ENCODE peak calls at places on chromosome 14, in eight cellular contexts. C is lung, V is AG04450, A is thoracic aorta, R is gastrocnemius medialis, M is SK-N-SH, G is coronary artery, S is thyroid gland. Y is an unnamed sample.

GRCh38 chr14:29518335-29518734 is 409.3 kb downstream of the PRKD1 start:
- DNase-seq in S (no peak), C (no peak), V (no peak), A (no peak), G (no peak), M (no peak), R (no peak), Y (no peak)

GRCh38 chr14:100402631-100403030 is 79.5 kb downstream of the SLC25A47 start:
- DNase-seq in V (no peak), A (no peak), G (no peak), R (no peak), S (no peak), M (no peak), C (no peak), Y (no peak)

GRCh38 chr14:81314443-81315175 is 85.5 kb downstream of the STON2 start:
- DNase-seq in R (no peak), A (no peak), M (no peak), S (no peak), V (no peak), G (no peak), C (no peak), Y (no peak)

GRCh38 chr14:65850429-65851145 is 438.1 kb downstream of the FUT8 start:
- DNase-seq in S (no peak), M (peak), R (no peak), V (no peak), G (no peak), A (no peak), C (no peak), Y (no peak)

GRCh38 chr14:74954947-74955228 is 509 bp downstream of the PGF start:
- DNase-seq in M (peak), C (no peak), S (no peak), R (no peak), A (no peak), V (no peak), G (no peak), Y (no peak)

GRCh38 chr14:53621433-53621832 is 335.2 kb downstream of the BMP4 start:
- DNase-seq in G (no peak), R (no peak), C (no peak), V (no peak), A (no peak), M (no peak), S (no peak), Y (no peak)

GRCh38 chr14:96192049-96192448 is 12.6 kb upstream of the BDKRB2 start:
- DNase-seq in V (no peak), S (no peak), C (no peak), G (no peak), R (no peak), A (no peak), M (no peak), Y (no peak)

GRCh38 chr14:74377976-74378690 is 29.9 kb downstream of the VRTN start:
- DNase-seq in M (no peak), R (no peak), S (no peak), A (no peak), C (no peak), V (no peak), G (no peak), Y (no peak)

GRCh38 chr14:71597955-71598659 is 334.1 kb upstream of the RGS6 start:
- DNase-seq in M (no peak), S (no peak), V (no peak), R (no peak), C (no peak), G (no peak), A (no peak), Y (no peak)

GRCh38 chr14:102957222-102957621 is 34.8 kb downstream of the AMN start:
- DNase-seq in M (peak), V (no peak), A (no peak), S (peak), C (no peak), R (no peak), G (no peak), Y (no peak)

GRCh38 chr14:61761959-61762786 is at the start of gene SNAPC1:
- DNase-seq in C (peak), R (peak), M (peak), V (peak), S (peak), G (peak), A (peak), Y (peak)

GRCh38 chr14:93994919-93995682 is 2.0 kb upstream of the CCDC197 start:
- DNase-seq in A (peak), G (peak), R (peak), C (peak), M (no peak), S (peak), V (peak), Y (peak)

GRCh38 chr14:91167380-91167770 is 53.5 kb downstream of the DGLUCY start:
- DNase-seq in M (no peak), S (no peak), R (peak), C (no peak), V (no peak), G (no peak), A (no peak), Y (no peak)

GRCh38 chr14:104800600-104801283 is at the start of gene ZBTB42:
- DNase-seq in G (no peak), C (peak), V (no peak), A (no peak), M (peak), S (peak), R (peak), Y (peak)

GRCh38 chr14:55807536-55807935 is 227.5 kb downstream of the KTN1 start:
- DNase-seq in A (no peak), M (peak), V (no peak), C (no peak), R (no peak), S (no peak), G (no peak), Y (no peak)

GRCh38 chr14:59133202-59133601 is 55.3 kb upstream of the DAAM1 start:
- DNase-seq in C (no peak), R (no peak), M (no peak), V (no peak), S (no peak), A (no peak), G (no peak), Y (peak)

GRCh38 chr14:80388980-80389711 is 177.8 kb upstream of the DIO2 start:
- DNase-seq in R (no peak), S (no peak), M (no peak), C (no peak), A (no peak), G (no peak), V (peak), Y (peak)

GRCh38 chr14:81990312-81990761 is 456.7 kb upstream of the SEL1L start:
- DNase-seq in G (no peak), C (no peak), V (peak), S (peak), A (no peak), R (no peak), M (peak), Y (peak)

GRCh38 chr14:74955229-74955999 is at the start of gene PGF:
- DNase-seq in A (no peak), M (peak), C (peak), V (no peak), S (peak), R (peak), G (no peak), Y (peak)

GRCh38 chr14:58942516-58942915 is 246.0 kb upstream of the DAAM1 start:
- DNase-seq in S (no peak), C (no peak), R (no peak), M (no peak), A (no peak), V (no peak), G (no peak), Y (peak)

GRCh38 chr14:79629372-79629771 is 581.9 kb downstream of the DIO2 start:
- DNase-seq in S (no peak), A (no peak), M (no peak), C (no peak), V (no peak), R (no peak), G (no peak), Y (no peak)

GRCh38 chr14:86288336-86288735 is 758.4 kb downstream of the FLRT2 start:
- DNase-seq in R (no peak), G (no peak), S (no peak), M (no peak), C (no peak), A (no peak), V (no peak), Y (no peak)

GRCh38 chr14:77043177-77043983 is 14.9 kb upstream of the IRF2BPL start:
- DNase-seq in R (no peak), V (no peak), A (no peak), G (peak), M (no peak), S (no peak), C (no peak), Y (peak)

GRCh38 chr14:104437703-104438102 is 141.9 kb upstream of the C14orf180 start:
- DNase-seq in M (peak), R (no peak), A (no peak), S (no peak), G (no peak), C (peak), V (no peak), Y (no peak)

GRCh38 chr14:75274899-75275569 is 3.6 kb upstream of the FOS start:
- DNase-seq in R (peak), A (no peak), M (no peak), G (no peak), C (peak), V (no peak), S (peak), Y (no peak)

GRCh38 chr14:73740921-73741326 is 26.7 kb upstream of the PNMA1 start:
- DNase-seq in M (peak), C (peak), V (no peak), S (peak), A (no peak), G (peak), R (peak), Y (peak)

GRCh38 chr14:79515158-79515557 is 696.1 kb downstream of the DIO2 start:
- DNase-seq in V (no peak), M (no peak), S (no peak), A (no peak), G (no peak), R (no peak), C (no peak), Y (no peak)

GRCh38 chr14:50559990-50560928 is at the start of gene ATL1:
- DNase-seq in G (peak), S (peak), C (peak), R (peak), M (peak), V (peak), A (peak), Y (peak)

GRCh38 chr14:101069666-101070362 is 166.3 kb upstream of the RTL1 start:
- DNase-seq in V (no peak), G (peak), M (no peak), C (no peak), A (no peak), R (no peak), S (no peak), Y (no peak)

GRCh38 chr14:23513466-23514008 is 38.0 kb downstream of the ZFHX2 start:
- DNase-seq in C (no peak), R (no peak), V (no peak), M (no peak), G (no peak), A (no peak), S (no peak), Y (no peak)

GRCh38 chr14:59187802-59188460 is 536 bp upstream of the DAAM1 start:
- DNase-seq in S (peak), M (peak), G (no peak), C (no peak), V (no peak), R (peak), A (no peak), Y (no peak)

GRCh38 chr14:100439781-100440180 is 116.6 kb downstream of the SLC25A47 start:
- DNase-seq in C (no peak), A (no peak), V (no peak), S (no peak), R (no peak), M (no peak), G (no peak), Y (peak)

GRCh38 chr14:91257328-91258020 is 13.0 kb upstream of the GPR68 start:
- DNase-seq in R (no peak), M (peak), C (no peak), S (no peak), A (no peak), V (no peak), G (no peak), Y (peak)

GRCh38 chr14:29222671-29223268 is 456.2 kb downstream of the FOXG1 start:
- DNase-seq in M (peak), R (no peak), V (peak), C (no peak), S (no peak), A (no peak), G (no peak), Y (peak)

GRCh38 chr14:89121961-89122675 is 294.9 kb downstream of the FOXN3 start:
- DNase-seq in C (no peak), M (no peak), G (no peak), S (no peak), A (no peak), R (no peak), V (no peak), Y (no peak)

GRCh38 chr14:98937712-98938505 is 334.1 kb downstream of the BCL11B start:
- DNase-seq in R (no peak), A (no peak), V (no peak), S (no peak), C (no peak), G (no peak), M (no peak), Y (no peak)
- H3K27ac ChIP-seq in R (no peak), A (no peak), V (no peak), S (no peak), C (no peak), G (no peak), M (no peak), Y (no peak)

GRCh38 chr14:69299286-69300035 is 39.5 kb downstream of the GALNT16 start:
- DNase-seq in V (no peak), S (no peak), A (no peak), C (no peak), G (no peak), R (no peak), M (no peak), Y (no peak)

GRCh38 chr14:69303086-69303485 is 43.1 kb downstream of the GALNT16 start:
- DNase-seq in G (no peak), S (no peak), M (no peak), V (no peak), R (no peak), C (no peak), A (no peak), Y (no peak)

GRCh38 chr14:69300601-69301221 is 40.8 kb downstream of the GALNT16 start:
- DNase-seq in G (no peak), M (no peak), S (no peak), R (no peak), C (no peak), A (no peak), V (no peak), Y (no peak)

GRCh38 chr14:69298131-69299071 is 38.4 kb downstream of the GALNT16 start:
- DNase-seq in V (no peak), S (no peak), R (no peak), A (no peak), M (no peak), G (no peak), C (no peak), Y (no peak)
- H3K27ac ChIP-seq in V (no peak), S (no peak), R (no peak), A (no peak), M (no peak), G (no peak), C (no peak), Y (no peak)

DNA sequence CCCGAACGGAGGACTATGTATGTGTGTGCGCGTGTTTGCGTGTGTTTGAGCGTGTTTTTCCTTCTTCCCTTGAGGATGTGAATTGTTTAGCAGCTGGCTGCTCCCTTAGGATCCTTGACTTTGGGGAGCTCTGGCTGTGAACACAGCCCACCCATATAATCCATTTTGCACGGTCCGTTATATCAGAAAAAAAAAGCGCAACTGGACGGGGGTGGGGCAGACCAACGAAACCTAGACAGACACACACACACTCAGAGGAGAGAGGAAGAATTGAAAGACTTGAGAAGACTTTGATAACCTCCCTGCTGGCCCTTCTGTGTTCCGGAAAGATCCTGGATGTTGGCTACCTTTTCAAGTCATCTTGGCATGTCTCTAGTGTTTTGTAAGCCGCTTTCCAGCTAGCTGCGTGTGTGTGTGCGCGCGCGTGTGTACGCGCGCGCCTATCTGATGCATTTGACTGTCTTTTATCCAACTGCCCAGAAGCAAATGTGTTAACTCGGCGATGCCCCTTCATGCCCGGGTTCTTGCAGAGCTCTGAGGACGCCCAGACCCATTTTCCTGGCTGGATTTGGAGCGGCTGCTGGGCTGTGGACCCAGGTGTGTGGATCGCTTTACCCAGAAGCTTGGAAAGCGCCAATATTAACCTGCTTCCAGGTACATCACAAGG is 576 bp downstream of the LRFN5 start:
- DNase-seq in A (no peak), M (no peak), R (no peak), G (no peak), S (no peak), C (no peak), V (no peak), Y (no peak)
- H3K27ac ChIP-seq in A (no peak), M (no peak), R (no peak), G (peak), S (no peak), C (no peak), V (no peak), Y (no peak)

GRCh38 chr14:106346534-106347290 is 820.3 kb downstream of the TMEM121 start:
- DNase-seq in C (no peak), R (no peak), A (no peak), M (no peak), G (peak), V (no peak), S (no peak), Y (no peak)

GRCh38 chr14:106347890-106348755 is 821.7 kb downstream of the TMEM121 start:
- DNase-seq in G (no peak), S (no peak), M (no peak), A (no peak), R (no peak), V (no peak), C (no peak), Y (no peak)

GRCh38 chr14:106346084-106346483 is 819.7 kb downstream of the TMEM121 start:
- DNase-seq in C (no peak), M (no peak), S (no peak), G (peak), R (no peak), V (no peak), A (no peak), Y (no peak)

GRCh38 chr14:106343636-106344035 is 817.3 kb downstream of the TMEM121 start:
- DNase-seq in G (peak), V (no peak), C (no peak), M (no peak), R (no peak), S (no peak), A (no peak), Y (no peak)

DNA sequence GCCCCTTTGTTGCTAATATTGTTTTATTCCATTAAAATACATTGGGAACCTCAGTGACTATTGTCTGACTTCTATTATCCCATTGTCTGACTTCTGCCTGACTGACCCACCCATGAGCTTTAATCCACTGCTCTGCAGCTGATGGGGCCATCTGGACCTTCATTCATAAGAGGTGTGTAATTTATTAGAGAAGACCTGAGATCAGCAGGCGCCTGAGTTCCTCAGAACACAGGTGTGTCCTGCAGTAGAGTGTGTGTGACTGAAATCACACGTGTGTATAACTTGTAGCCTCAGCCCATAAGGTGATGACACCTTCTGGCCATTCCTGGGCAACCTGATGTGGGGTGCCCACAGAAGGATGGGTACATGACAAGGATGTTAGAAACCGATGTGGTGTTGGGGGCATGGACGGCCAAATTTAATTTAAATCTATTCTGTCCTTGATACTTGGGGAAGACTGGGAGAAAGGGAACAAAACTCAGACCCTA is 821.0 kb downstream of the TMEM121 start:
- DNase-seq in A (no peak), S (no peak), V (no peak), G (peak), R (no peak), M (no peak), C (no peak), Y (no peak)
- H3K27ac ChIP-seq in A (no peak), S (no peak), V (no peak), G (no peak), R (no peak), M (no peak), C (no peak), Y (no peak)

GRCh38 chr14:21092147-21093011 is 6.1 kb downstream of the ZNF219 start:
- DNase-seq in G (no peak), M (peak), V (no peak), S (peak), R (peak), A (no peak), C (peak), Y (peak)
- H3K27ac ChIP-seq in G (peak), M (no peak), V (no peak), S (peak), R (peak), A (no peak), C (no peak), Y (no peak)

DNA sequence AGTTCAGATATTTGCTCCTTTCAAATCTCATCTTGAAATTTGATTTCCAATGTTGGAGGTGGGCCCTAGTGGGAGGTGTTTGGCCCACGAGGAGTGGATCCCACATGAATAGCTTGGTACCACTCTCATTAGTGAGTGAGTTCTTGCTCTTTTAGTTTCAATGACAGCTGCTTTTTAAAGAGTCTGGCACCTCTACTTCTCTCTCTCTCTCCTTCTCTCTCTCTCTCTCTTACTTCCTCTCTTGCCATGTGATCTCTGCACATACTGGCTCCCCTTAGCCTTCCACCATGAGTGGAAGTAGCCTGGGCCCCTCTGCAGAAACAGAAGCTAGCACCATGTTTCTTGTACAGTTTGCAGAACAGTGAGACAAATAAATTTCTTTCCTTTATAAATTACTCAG is 25.1 kb downstream of the GPR65 start:
- DNase-seq in C (no peak), S (no peak), V (no peak), M (no peak), G (no peak), R (no peak), A (no peak), Y (no peak)
- H3K27ac ChIP-seq in C (no peak), S (no peak), V (no peak), M (no peak), G (no peak), R (no peak), A (no peak), Y (no peak)